ENCODE peak calls at places on chromosomes 7 and 10, in seven cellular contexts. One of them, this sample, is unnamed.

GRCh38 chr7:3922175-3922635 is 621.2 kb downstream of the SDK1 start:
- DNase-seq in upper lobe of right lung: no peak
- DNase-seq in BE2C: no peak
- DNase-seq in A549: peak
- DNase-seq in mesothelial cell of epicardium: no peak
- DNase-seq in thoracic aorta: peak
- DNase-seq in bronchial epithelial cell: peak
- DNase-seq in this sample: no peak

GRCh38 chr7:39987641-39988347 is 37.7 kb downstream of the CDK13 start:
- DNase-seq in upper lobe of right lung: no peak
- DNase-seq in BE2C: no peak
- DNase-seq in A549: no peak
- DNase-seq in mesothelial cell of epicardium: no peak
- DNase-seq in thoracic aorta: no peak
- DNase-seq in bronchial epithelial cell: no peak
- DNase-seq in this sample: no peak

GRCh38 chr10:29324220-29324831 is 35.5 kb downstream of the LYZL1 start:
- DNase-seq in upper lobe of right lung: no peak
- DNase-seq in BE2C: no peak
- DNase-seq in A549: no peak
- DNase-seq in mesothelial cell of epicardium: no peak
- DNase-seq in thoracic aorta: no peak
- DNase-seq in bronchial epithelial cell: no peak
- DNase-seq in this sample: no peak

GRCh38 chr7:77313876-77314480 is 102.2 kb downstream of the GSAP start:
- DNase-seq in upper lobe of right lung: no peak
- DNase-seq in BE2C: no peak
- DNase-seq in A549: no peak
- DNase-seq in mesothelial cell of epicardium: no peak
- DNase-seq in thoracic aorta: no peak
- DNase-seq in bronchial epithelial cell: no peak
- DNase-seq in this sample: no peak

GRCh38 chr7:148723846-148724245 is 25.1 kb downstream of the CUL1 start:
- DNase-seq in upper lobe of right lung: no peak
- DNase-seq in BE2C: no peak
- DNase-seq in A549: no peak
- DNase-seq in mesothelial cell of epicardium: no peak
- DNase-seq in thoracic aorta: no peak
- DNase-seq in bronchial epithelial cell: no peak
- DNase-seq in this sample: no peak

GRCh38 chr10:69846252-69847000 is 44.7 kb downstream of the COL13A1 start:
- DNase-seq in upper lobe of right lung: no peak
- DNase-seq in BE2C: no peak
- DNase-seq in A549: no peak
- DNase-seq in mesothelial cell of epicardium: no peak
- DNase-seq in thoracic aorta: no peak
- DNase-seq in bronchial epithelial cell: no peak
- DNase-seq in this sample: no peak

GRCh38 chr10:61319550-61320256 is 133.5 kb downstream of the TMEM26 start:
- DNase-seq in upper lobe of right lung: no peak
- DNase-seq in BE2C: no peak
- DNase-seq in A549: no peak
- DNase-seq in mesothelial cell of epicardium: no peak
- DNase-seq in thoracic aorta: no peak
- DNase-seq in bronchial epithelial cell: peak
- DNase-seq in this sample: no peak

GRCh38 chr10:80945267-80945880 is 407.7 kb downstream of the SH2D4B start:
- DNase-seq in upper lobe of right lung: no peak
- DNase-seq in BE2C: no peak
- DNase-seq in A549: peak
- DNase-seq in mesothelial cell of epicardium: no peak
- DNase-seq in thoracic aorta: no peak
- DNase-seq in bronchial epithelial cell: peak
- DNase-seq in this sample: no peak

GRCh38 chr10:35640474-35640873 is 1.6 kb downstream of the FZD8 start:
- DNase-seq in upper lobe of right lung: peak
- DNase-seq in BE2C: peak
- DNase-seq in A549: peak
- DNase-seq in mesothelial cell of epicardium: peak
- DNase-seq in thoracic aorta: peak
- DNase-seq in bronchial epithelial cell: peak
- DNase-seq in this sample: no peak

GRCh38 chr7:73340514-73340913 is 12.6 kb downstream of the FKBP6 start:
- DNase-seq in upper lobe of right lung: no peak
- DNase-seq in BE2C: no peak
- DNase-seq in A549: no peak
- DNase-seq in mesothelial cell of epicardium: no peak
- DNase-seq in thoracic aorta: no peak
- DNase-seq in bronchial epithelial cell: no peak
- DNase-seq in this sample: no peak

GRCh38 chr7:114644455-114644854 is 229.8 kb downstream of the FOXP2 start:
- DNase-seq in upper lobe of right lung: no peak
- DNase-seq in BE2C: no peak
- DNase-seq in A549: no peak
- DNase-seq in mesothelial cell of epicardium: no peak
- DNase-seq in thoracic aorta: no peak
- DNase-seq in bronchial epithelial cell: no peak
- DNase-seq in this sample: no peak

GRCh38 chr7:71348751-71349415 is 216.9 kb downstream of the GALNT17 start:
- DNase-seq in upper lobe of right lung: no peak
- DNase-seq in BE2C: no peak
- DNase-seq in A549: no peak
- DNase-seq in mesothelial cell of epicardium: no peak
- DNase-seq in thoracic aorta: no peak
- DNase-seq in bronchial epithelial cell: peak
- DNase-seq in this sample: no peak

GRCh38 chr10:14468726-14469125 is 138.0 kb upstream of the FRMD4A start:
- DNase-seq in upper lobe of right lung: no peak
- DNase-seq in BE2C: no peak
- DNase-seq in A549: no peak
- DNase-seq in mesothelial cell of epicardium: no peak
- DNase-seq in thoracic aorta: no peak
- DNase-seq in bronchial epithelial cell: no peak
- DNase-seq in this sample: no peak

GRCh38 chr7:55964802-55965470 is 551 bp downstream of the NIPSNAP2 start:
- DNase-seq in upper lobe of right lung: peak
- DNase-seq in BE2C: peak
- DNase-seq in A549: peak
- DNase-seq in mesothelial cell of epicardium: peak
- DNase-seq in thoracic aorta: peak
- DNase-seq in bronchial epithelial cell: peak
- DNase-seq in this sample: no peak

GRCh38 chr7:44257618-44258422 is 57.0 kb downstream of the YKT6 start:
- DNase-seq in upper lobe of right lung: peak
- DNase-seq in BE2C: peak
- DNase-seq in A549: peak
- DNase-seq in mesothelial cell of epicardium: no peak
- DNase-seq in thoracic aorta: peak
- DNase-seq in bronchial epithelial cell: peak
- DNase-seq in this sample: no peak

GRCh38 chr10:49257159-49257558 is 41.8 kb upstream of the C10orf71 start:
- DNase-seq in upper lobe of right lung: no peak
- DNase-seq in BE2C: no peak
- DNase-seq in A549: no peak
- DNase-seq in mesothelial cell of epicardium: no peak
- DNase-seq in thoracic aorta: no peak
- DNase-seq in bronchial epithelial cell: no peak
- DNase-seq in this sample: no peak

GRCh38 chr7:117951285-117951684 is 78.0 kb upstream of the CTTNBP2 start:
- DNase-seq in upper lobe of right lung: no peak
- DNase-seq in BE2C: no peak
- DNase-seq in A549: no peak
- DNase-seq in mesothelial cell of epicardium: no peak
- DNase-seq in thoracic aorta: no peak
- DNase-seq in bronchial epithelial cell: peak
- DNase-seq in this sample: no peak

GRCh38 chr7:148700693-148701092 is 2.0 kb downstream of the CUL1 start:
- DNase-seq in upper lobe of right lung: no peak
- DNase-seq in BE2C: peak
- DNase-seq in A549: peak
- DNase-seq in mesothelial cell of epicardium: no peak
- DNase-seq in thoracic aorta: no peak
- DNase-seq in bronchial epithelial cell: peak
- DNase-seq in this sample: no peak

GRCh38 chr10:109977382-109977806 is 30.4 kb upstream of the ADD3 start:
- DNase-seq in upper lobe of right lung: no peak
- DNase-seq in BE2C: peak
- DNase-seq in A549: peak
- DNase-seq in mesothelial cell of epicardium: no peak
- DNase-seq in thoracic aorta: peak
- DNase-seq in bronchial epithelial cell: no peak
- DNase-seq in this sample: no peak

GRCh38 chr10:35372329-35372728 is 36.0 kb downstream of the CCNY start:
- DNase-seq in upper lobe of right lung: no peak
- DNase-seq in BE2C: no peak
- DNase-seq in A549: no peak
- DNase-seq in mesothelial cell of epicardium: no peak
- DNase-seq in thoracic aorta: no peak
- DNase-seq in bronchial epithelial cell: peak
- DNase-seq in this sample: no peak

GRCh38 chr10:132879408-132880147 is 62.8 kb downstream of the CFAP46 start:
- DNase-seq in upper lobe of right lung: peak
- DNase-seq in BE2C: no peak
- DNase-seq in A549: no peak
- DNase-seq in mesothelial cell of epicardium: peak
- DNase-seq in thoracic aorta: no peak
- DNase-seq in bronchial epithelial cell: no peak
- DNase-seq in this sample: no peak

GRCh38 chr7:115066050-115066449 is 144.2 kb downstream of the MDFIC start:
- DNase-seq in upper lobe of right lung: no peak
- DNase-seq in BE2C: no peak
- DNase-seq in A549: no peak
- DNase-seq in mesothelial cell of epicardium: no peak
- DNase-seq in thoracic aorta: no peak
- DNase-seq in bronchial epithelial cell: no peak
- DNase-seq in this sample: no peak

GRCh38 chr10:71378341-71379117 is 18.2 kb upstream of the CDH23 start:
- DNase-seq in upper lobe of right lung: no peak
- DNase-seq in BE2C: no peak
- DNase-seq in A549: no peak
- DNase-seq in mesothelial cell of epicardium: no peak
- DNase-seq in thoracic aorta: no peak
- DNase-seq in bronchial epithelial cell: peak
- DNase-seq in this sample: no peak
- TF ChIP-seq CTCF in upper lobe of right lung: no peak
- TF ChIP-seq CTCF in BE2C: no peak
- TF ChIP-seq CTCF in A549: no peak
- TF ChIP-seq CTCF in mesothelial cell of epicardium: no peak
- TF ChIP-seq CTCF in thoracic aorta: no peak
- TF ChIP-seq CTCF in bronchial epithelial cell: no peak
- TF ChIP-seq CTCF in this sample: no peak

GRCh38 chr10:116026315-116026714 is 246.7 kb downstream of the GFRA1 start:
- DNase-seq in upper lobe of right lung: no peak
- DNase-seq in BE2C: no peak
- DNase-seq in A549: no peak
- DNase-seq in mesothelial cell of epicardium: no peak
- DNase-seq in thoracic aorta: no peak
- DNase-seq in bronchial epithelial cell: no peak
- DNase-seq in this sample: no peak
- TF ChIP-seq CTCF in upper lobe of right lung: no peak
- TF ChIP-seq CTCF in BE2C: no peak
- TF ChIP-seq CTCF in A549: no peak
- TF ChIP-seq CTCF in mesothelial cell of epicardium: no peak
- TF ChIP-seq CTCF in thoracic aorta: no peak
- TF ChIP-seq CTCF in bronchial epithelial cell: no peak
- TF ChIP-seq CTCF in this sample: peak

GRCh38 chr10:21171197-21171935 is 274.3 kb upstream of the NEBL start:
- DNase-seq in upper lobe of right lung: no peak
- DNase-seq in BE2C: no peak
- DNase-seq in A549: no peak
- DNase-seq in mesothelial cell of epicardium: no peak
- DNase-seq in thoracic aorta: no peak
- DNase-seq in bronchial epithelial cell: no peak
- DNase-seq in this sample: no peak
- TF ChIP-seq CTCF in upper lobe of right lung: peak
- TF ChIP-seq CTCF in BE2C: peak
- TF ChIP-seq CTCF in A549: no peak
- TF ChIP-seq CTCF in mesothelial cell of epicardium: peak
- TF ChIP-seq CTCF in thoracic aorta: no peak
- TF ChIP-seq CTCF in bronchial epithelial cell: peak
- TF ChIP-seq CTCF in this sample: no peak

DNA sequence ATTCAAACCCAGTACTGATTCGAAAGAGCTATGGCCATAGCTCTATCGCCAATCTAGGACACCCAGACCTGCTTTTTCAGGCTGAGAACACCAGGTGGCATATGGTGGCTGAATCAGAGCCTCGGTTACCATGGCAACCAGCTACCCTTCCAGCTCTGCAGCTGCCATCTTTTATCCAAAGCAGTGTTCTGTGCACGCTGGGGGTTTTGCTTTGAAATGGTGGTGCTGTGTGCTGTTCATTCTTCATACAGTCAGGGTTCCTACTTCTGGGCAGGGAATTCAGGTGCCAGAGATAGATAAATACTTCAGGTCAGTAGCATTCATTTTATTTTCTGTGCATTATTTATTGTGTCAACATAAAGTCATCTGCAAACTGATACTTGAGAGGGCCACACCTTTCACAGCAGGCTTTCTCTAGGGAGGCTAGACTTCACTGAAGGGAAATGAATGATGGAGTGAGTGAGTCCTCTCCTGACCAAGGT is 85.4 kb downstream of the AKR1D1 start:
- DNase-seq in upper lobe of right lung: peak
- DNase-seq in BE2C: peak
- DNase-seq in A549: peak
- DNase-seq in mesothelial cell of epicardium: peak
- DNase-seq in thoracic aorta: peak
- DNase-seq in bronchial epithelial cell: peak
- DNase-seq in this sample: peak
- TF ChIP-seq CTCF in upper lobe of right lung: peak
- TF ChIP-seq CTCF in BE2C: peak
- TF ChIP-seq CTCF in A549: peak
- TF ChIP-seq CTCF in mesothelial cell of epicardium: peak
- TF ChIP-seq CTCF in thoracic aorta: no peak
- TF ChIP-seq CTCF in bronchial epithelial cell: peak
- TF ChIP-seq CTCF in this sample: peak

GRCh38 chr7:123716877-123717276 is 31.9 kb downstream of the WASL start:
- DNase-seq in upper lobe of right lung: no peak
- DNase-seq in BE2C: no peak
- DNase-seq in A549: no peak
- DNase-seq in mesothelial cell of epicardium: no peak
- DNase-seq in thoracic aorta: no peak
- DNase-seq in bronchial epithelial cell: peak
- DNase-seq in this sample: no peak
- TF ChIP-seq CTCF in upper lobe of right lung: no peak
- TF ChIP-seq CTCF in BE2C: no peak
- TF ChIP-seq CTCF in A549: no peak
- TF ChIP-seq CTCF in mesothelial cell of epicardium: no peak
- TF ChIP-seq CTCF in thoracic aorta: no peak
- TF ChIP-seq CTCF in bronchial epithelial cell: no peak
- TF ChIP-seq CTCF in this sample: no peak

DNA sequence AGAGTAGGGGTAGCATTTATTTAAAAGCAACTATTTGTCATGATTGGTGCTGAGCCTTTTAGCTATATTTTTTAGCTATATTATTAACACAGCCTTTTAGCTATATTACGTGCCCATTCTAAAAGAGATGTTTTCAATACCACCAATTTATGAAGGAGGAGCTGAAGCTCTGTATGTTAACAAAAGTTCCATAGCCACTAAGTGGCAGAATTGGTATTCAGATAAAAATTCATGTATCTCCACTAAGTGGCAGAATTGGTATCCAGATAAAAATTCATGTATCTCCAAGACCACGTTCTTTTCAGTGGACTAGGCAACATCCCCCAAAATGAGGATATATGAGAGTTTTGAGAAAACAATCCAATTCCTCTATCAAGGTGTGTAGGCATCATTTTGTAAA is 268.6 kb downstream of the HGF start:
- DNase-seq in upper lobe of right lung: no peak
- DNase-seq in BE2C: no peak
- DNase-seq in A549: peak
- DNase-seq in mesothelial cell of epicardium: no peak
- DNase-seq in thoracic aorta: no peak
- DNase-seq in bronchial epithelial cell: peak
- DNase-seq in this sample: no peak
- TF ChIP-seq CTCF in upper lobe of right lung: peak
- TF ChIP-seq CTCF in BE2C: peak
- TF ChIP-seq CTCF in A549: peak
- TF ChIP-seq CTCF in mesothelial cell of epicardium: no peak
- TF ChIP-seq CTCF in thoracic aorta: no peak
- TF ChIP-seq CTCF in bronchial epithelial cell: no peak
- TF ChIP-seq CTCF in this sample: peak

This sample was measured in D721Med.